ENCODE peak calls at places on chromosome 21, in ten cellular contexts. M is transverse colon; J is hepatocyte; H is IMR-90; K is sigmoid colon; L is naive thymus-derived CD4-positive, alpha-beta T cell; D is breast epithelium; P is Karpas-422; V is heart right ventricle; Q is fibroblast of lung. F is an unnamed sample.
A peak's percentile ranks its signal among the peaks of the same experiment; 100 is the strongest.

GRCh38 chr21:9008636-9009035 is 1512.7 kb upstream of the TPTE start:
- DNase-seq in V (no peak), H (no peak), Q (no peak), M (no peak), L (no peak), K (peak; percentile 67), J (no peak), P (peak; percentile 38), D (no peak), F (no peak)

GRCh38 chr21:33264561-33264960 is 1.6 kb upstream of the IL10RB start:
- DNase-seq in D (no peak), M (no peak), J (no peak), L (no peak), K (no peak), V (no peak), Q (no peak), H (no peak), P (no peak), F (no peak)

GRCh38 chr21:45003331-45004058 is 63.7 kb downstream of the SLX9 start:
- DNase-seq in V (peak; percentile 17), D (no peak), K (peak; percentile 66), Q (no peak), J (no peak), M (peak; percentile 4), H (no peak), L (no peak), P (no peak), F (no peak)

GRCh38 chr21:29557200-29557599 is 258.5 kb downstream of the BACH1 start:
- DNase-seq in P (no peak), L (no peak), V (no peak), Q (no peak), K (no peak), M (no peak), J (no peak), D (no peak), H (no peak), F (no peak)

GRCh38 chr21:42242611-42243010 is 23.7 kb downstream of the ABCG1 start:
- DNase-seq in H (no peak), D (no peak), Q (no peak), P (no peak), M (no peak), J (no peak), K (no peak), V (no peak), L (no peak), F (no peak)

GRCh38 chr21:14889080-14889805 is 175.6 kb downstream of the NRIP1 start:
- DNase-seq in K (no peak), L (no peak), P (no peak), M (peak; percentile 47), D (no peak), J (peak; percentile 71), H (peak; percentile 71), V (no peak), Q (peak; percentile 80), F (no peak)

GRCh38 chr21:27277122-27277521 is 310.2 kb upstream of the ADAMTS5 start:
- DNase-seq in P (no peak), J (no peak), Q (peak; percentile 58), K (no peak), L (no peak), H (peak; percentile 76), D (no peak), V (no peak), M (no peak), F (no peak)

GRCh38 chr21:34305605-34306235 is 58.1 kb upstream of the KCNE2 start:
- DNase-seq in J (no peak), L (no peak), V (no peak), D (no peak), Q (no peak), M (no peak), H (no peak), K (no peak), P (no peak), F (no peak)

GRCh38 chr21:33682992-33683627 is 40.8 kb downstream of the ITSN1 start:
- DNase-seq in J (peak; percentile 63), V (no peak), H (peak; percentile 88), L (no peak), M (no peak), D (no peak), K (no peak), P (no peak), Q (peak; percentile 77), F (no peak)

GRCh38 chr21:24265987-24266386 is 1341.3 kb downstream of the MRPL39 start:
- DNase-seq in M (no peak), H (no peak), Q (no peak), J (no peak), L (no peak), K (no peak), P (no peak), D (no peak), V (no peak), F (no peak)

GRCh38 chr21:15355066-15355465 is 290.3 kb upstream of the NRIP1 start:
- DNase-seq in M (no peak), Q (no peak), P (no peak), K (no peak), H (no peak), L (no peak), D (no peak), V (no peak), J (no peak), F (no peak)

GRCh38 chr21:43274946-43275310 is 106.1 kb downstream of the CRYAA start:
- DNase-seq in K (no peak), L (no peak), P (no peak), H (no peak), V (no peak), D (no peak), M (no peak), J (no peak), Q (no peak), F (no peak)

GRCh38 chr21:30372139-30372770 is at the start of gene KRTAP13-2:
- DNase-seq in V (no peak), L (no peak), H (no peak), J (no peak), Q (no peak), P (no peak), M (no peak), D (no peak), K (no peak), F (no peak)

GRCh38 chr21:27033467-27033866 is 66.6 kb upstream of the ADAMTS5 start:
- DNase-seq in H (no peak), P (no peak), M (no peak), V (no peak), L (no peak), D (no peak), K (no peak), J (no peak), Q (no peak), F (no peak)

GRCh38 chr21:45052960-45053359 is 21.4 kb upstream of the ADARB1 start:
- DNase-seq in K (no peak), Q (no peak), M (no peak), H (no peak), J (no peak), P (no peak), V (no peak), L (no peak), D (no peak), F (no peak)

GRCh38 chr21:10464975-10465374 is 56.4 kb upstream of the TPTE start:
- DNase-seq in H (no peak), J (no peak), V (no peak), Q (no peak), L (no peak), M (no peak), P (peak; percentile 41), D (no peak), K (no peak), F (no peak)
- H3K9me3 ChIP-seq in H (peaks cover 16% of the 10 kb centered on the region), J (peaks cover 28% of the 10 kb centered on the region), V (peaks cover 8% of the 10 kb centered on the region), Q (peaks cover 8% of the 10 kb centered on the region), L (no peaks in the 10 kb centered on the region), M (peaks cover 27% of the 10 kb centered on the region), P (peaks cover 60% of the 10 kb centered on the region), D (no peaks in the 10 kb centered on the region), K (no peaks in the 10 kb centered on the region), F (no peaks in the 10 kb centered on the region)

GRCh38 chr21:38228115-38228514 is 28.7 kb upstream of the KCNJ15 start:
- DNase-seq in H (no peak), P (no peak), D (no peak), K (no peak), J (no peak), V (no peak), L (no peak), Q (no peak), M (no peak), F (no peak)
- H3K9me3 ChIP-seq in H (peaks cover 36% of the 10 kb centered on the region), P (peaks cover 44% of the 10 kb centered on the region), D (peaks cover 40% of the 10 kb centered on the region), K (peaks cover 16% of the 10 kb centered on the region), J (peaks cover 12% of the 10 kb centered on the region), V (peaks cover 67% of the 10 kb centered on the region), L (peaks cover 20% of the 10 kb centered on the region), Q (no peaks in the 10 kb centered on the region), M (peaks cover 48% of the 10 kb centered on the region), F (peaks cover 3% of the 10 kb centered on the region)

GRCh38 chr21:20783611-20784010 is 214.6 kb upstream of the NCAM2 start:
- DNase-seq in Q (no peak), H (no peak), L (no peak), J (no peak), V (no peak), M (no peak), P (no peak), D (no peak), K (no peak), F (no peak)

GRCh38 chr21:20774737-20775136 is 223.5 kb upstream of the NCAM2 start:
- DNase-seq in H (no peak), M (no peak), L (no peak), K (no peak), V (no peak), P (no peak), Q (no peak), D (no peak), J (no peak), F (no peak)

GRCh38 chr21:20779321-20779720 is 218.9 kb upstream of the NCAM2 start:
- DNase-seq in H (no peak), P (no peak), J (no peak), D (no peak), L (no peak), M (no peak), V (no peak), K (no peak), Q (no peak), F (no peak)
- H3K9me3 ChIP-seq in H (peaks cover 16% of the 10 kb centered on the region), P (peaks cover 3% of the 10 kb centered on the region), J (no peaks in the 10 kb centered on the region), D (peaks cover 4% of the 10 kb centered on the region), L (no peaks in the 10 kb centered on the region), M (no peaks in the 10 kb centered on the region), V (peaks cover 3% of the 10 kb centered on the region), K (peaks cover 4% of the 10 kb centered on the region), Q (no peaks in the 10 kb centered on the region), F (no peaks in the 10 kb centered on the region)

GRCh38 chr21:40832316-40832715 is 14.6 kb downstream of the DSCAM start:
- DNase-seq in K (no peak), M (no peak), P (no peak), D (no peak), Q (no peak), L (no peak), V (no peak), H (no peak), J (no peak), F (no peak)

GRCh38 chr21:40830836-40831235 is 16.1 kb downstream of the DSCAM start:
- DNase-seq in L (no peak), J (no peak), Q (no peak), H (no peak), K (no peak), M (no peak), V (no peak), P (no peak), D (no peak), F (no peak)

GRCh38 chr21:40829791-40830190 is 17.2 kb downstream of the DSCAM start:
- DNase-seq in J (no peak), H (no peak), P (no peak), K (no peak), L (no peak), V (no peak), M (no peak), Q (no peak), D (no peak), F (no peak)

GRCh38 chr21:40829308-40829707 is 17.6 kb downstream of the DSCAM start:
- DNase-seq in K (no peak), M (no peak), D (no peak), Q (no peak), J (no peak), P (no peak), V (no peak), L (no peak), H (no peak), F (no peak)

GRCh38 chr21:40827509-40827908 is 19.4 kb downstream of the DSCAM start:
- DNase-seq in Q (no peak), J (no peak), H (no peak), K (no peak), M (no peak), L (no peak), P (no peak), V (no peak), D (no peak), F (no peak)
- H3K9me3 ChIP-seq in Q (no peaks in the 10 kb centered on the region), J (no peaks in the 10 kb centered on the region), H (peaks cover 17% of the 10 kb centered on the region), K (no peaks in the 10 kb centered on the region), M (no peaks in the 10 kb centered on the region), L (no peaks in the 10 kb centered on the region), P (peaks cover 12% of the 10 kb centered on the region), V (no peaks in the 10 kb centered on the region), D (no peaks in the 10 kb centered on the region), F (no peaks in the 10 kb centered on the region)

F was measured in T-helper 17 cell.